ENCODE peak calls at places on chromosomes 11 and 22, in four cellular contexts. I, Z, E and W are unnamed samples.
A peak's percentile ranks its signal among the peaks of the same experiment; 100 is the strongest.

GRCh38 chr11:45922425-45923082 is at the start of gene LARGE2:
- DNase-seq in I (no peak), E (no peak), Z (no peak), W (peak; percentile 27)

GRCh38 chr11:125300791-125301218 is 136.3 kb downstream of the PKNOX2 start:
- DNase-seq in E (peak; percentile 40), I (no peak), Z (no peak), W (no peak)

GRCh38 chr22:18023509-18024275 is 669 bp downstream of the MICAL3 start:
- DNase-seq in E (no peak), I (peak; percentile 87), Z (peak; percentile 67), W (peak; percentile 62)

GRCh38 chr11:12433571-12434061 is 56.2 kb downstream of the PARVA start:
- DNase-seq in I (no peak), E (peak; percentile 98), Z (peak; percentile 15), W (no peak)

GRCh38 chr11:20050551-20051333 is 109.5 kb downstream of the DBX1 start:
- DNase-seq in I (no peak), Z (no peak), E (no peak), W (no peak)

GRCh38 chr22:46587492-46588278 is 32.5 kb upstream of the GRAMD4 start:
- DNase-seq in Z (no peak), E (no peak), I (no peak), W (peak; percentile 83)

GRCh38 chr11:232783-233565 is 3.2 kb downstream of the SIRT3 start:
- DNase-seq in I (no peak), Z (no peak), E (no peak), W (no peak)

GRCh38 chr11:14041565-14041964 is 79.0 kb downstream of the SPON1 start:
- DNase-seq in E (no peak), I (no peak), Z (no peak), W (no peak)

GRCh38 chr11:27055065-27055682 is 14.6 kb downstream of the BBOX1 start:
- DNase-seq in E (no peak), Z (no peak), I (peak; percentile 83), W (no peak)

GRCh38 chr11:119530503-119530902 is 107.5 kb upstream of the THY1 start:
- DNase-seq in Z (no peak), I (no peak), E (no peak), W (no peak)

GRCh38 chr22:27240298-27240885 is 561.2 kb downstream of the MN1 start:
- DNase-seq in I (no peak), Z (no peak), E (no peak), W (no peak)

GRCh38 chr11:68194675-68195294 is 18.3 kb downstream of the KMT5B start:
- DNase-seq in I (no peak), E (no peak), Z (no peak), W (no peak)